ENCODE peak calls at places on chromosome 14, in seven cellular contexts. M is H9, T is mesendoderm, O is trophoblast cell, L is IMR-90, V is mesenchymal stem cell, I is H1. R is an unnamed sample.

GRCh38 chr14:69335421-69335820 is 62.7 kb downstream of the ERH start:
- DNase-seq in M (no peak), L (peak; percentile 33), T (no peak), V (no peak), O (peak; percentile 6), I (no peak), R (no peak)

GRCh38 chr14:51562816-51563215 is 88.9 kb upstream of the FRMD6 start:
- DNase-seq in L (peak; percentile 68), I (no peak), T (no peak), O (peak; percentile 81), M (no peak), V (peak; percentile 68), R (no peak)

GRCh38 chr14:66746316-66747006 is 238.5 kb downstream of the GPHN start:
- DNase-seq in T (peak; percentile 54), L (peak; percentile 58), O (peak; percentile 21), V (peak; percentile 50), M (no peak), I (no peak), R (peak; percentile 4)

GRCh38 chr14:69235708-69236107 is 24.2 kb upstream of the GALNT16 start:
- DNase-seq in O (no peak), T (no peak), M (no peak), L (no peak), V (no peak), I (no peak), R (no peak)

GRCh38 chr14:81009339-81009738 is 53.9 kb downstream of the TSHR start:
- DNase-seq in L (no peak), V (no peak), T (no peak), M (no peak), I (no peak), O (no peak), R (no peak)

GRCh38 chr14:95519699-95520098 is 3.2 kb upstream of the SYNE3 start:
- DNase-seq in T (no peak), I (no peak), V (peak; percentile 85), M (no peak), O (peak; percentile 46), L (peak; percentile 77), R (no peak)

GRCh38 chr14:46048127-46048526 is 603.5 kb downstream of the RPL10L start:
- DNase-seq in I (peak; percentile 56), M (peak; percentile 76), O (peak; percentile 38), V (peak; percentile 76), T (peak; percentile 96), L (peak; percentile 18), R (peak; percentile 33)

GRCh38 chr14:26761532-26761931 is 163.7 kb upstream of the NOVA1 start:
- DNase-seq in M (no peak), T (no peak), O (no peak), L (no peak), I (no peak), V (no peak), R (no peak)

GRCh38 chr14:61417890-61418455 is 96.6 kb downstream of the PRKCH start:
- DNase-seq in M (no peak), L (no peak), V (no peak), I (no peak), O (no peak), T (no peak), R (no peak)

GRCh38 chr14:69005432-69006148 is 26.5 kb upstream of the ACTN1 start:
- DNase-seq in M (peak; percentile 49), T (peak; percentile 85), V (peak; percentile 97), O (peak; percentile 57), L (peak; percentile 94), I (no peak), R (peak; percentile 29)

GRCh38 chr14:63492391-63492790 is 50.8 kb downstream of the PPP2R5E start:
- DNase-seq in M (no peak), V (peak; percentile 60), T (no peak), O (peak; percentile 50), L (peak; percentile 80), I (no peak), R (no peak)

GRCh38 chr14:21112267-21112666 is 11.4 kb downstream of the TMEM253 start:
- DNase-seq in L (no peak), T (no peak), V (no peak), I (no peak), O (no peak), M (no peak), R (no peak)

GRCh38 chr14:56953884-56954283 is 143.6 kb upstream of the OTX2 start:
- DNase-seq in O (no peak), L (no peak), M (no peak), V (no peak), I (no peak), T (peak; percentile 48), R (no peak)

GRCh38 chr14:50040401-50040775 is 76.0 kb downstream of the VCPKMT start:
- DNase-seq in O (peak; percentile 79), I (no peak), V (peak; percentile 84), T (peak; percentile 55), M (no peak), L (peak; percentile 86), R (no peak)

GRCh38 chr14:72970058-72970630 is 43.9 kb downstream of the DCAF4 start:
- DNase-seq in T (no peak), M (no peak), L (no peak), I (no peak), V (no peak), O (no peak), R (no peak)

GRCh38 chr14:60349663-60350365 is 100.8 kb downstream of the PPM1A start:
- DNase-seq in I (no peak), M (peak; percentile 41), V (peak; percentile 47), T (peak; percentile 63), L (peak; percentile 56), O (peak; percentile 68), R (no peak)

GRCh38 chr14:58738189-58738836 is 100.6 kb downstream of the DACT1 start:
- DNase-seq in O (peak; percentile 12), T (no peak), V (peak; percentile 95), I (no peak), L (peak; percentile 96), M (no peak), R (no peak)

GRCh38 chr14:59202031-59202430 is 13.6 kb downstream of the DAAM1 start:
- DNase-seq in M (no peak), T (no peak), V (no peak), I (no peak), O (no peak), L (no peak), R (no peak)

GRCh38 chr14:75513911-75514672 is 8.2 kb upstream of the BATF start:
- DNase-seq in M (no peak), T (no peak), V (no peak), L (no peak), I (no peak), O (no peak), R (no peak)

GRCh38 chr14:36070056-36071043 is 106.2 kb downstream of the PTCSC3 start:
- DNase-seq in M (peak; percentile 78), O (peak; percentile 91), I (peak; percentile 44), T (peak; percentile 76), V (peak; percentile 70), L (peak; percentile 64), R (peak; percentile 56)

GRCh38 chr14:50875359-50876090 is 3.7 kb downstream of the ABHD12B start:
- DNase-seq in L (peak; percentile 54), M (no peak), I (no peak), V (no peak), T (no peak), O (no peak), R (no peak)

GRCh38 chr14:39731912-39732311 is 299.7 kb upstream of the FBXO33 start:
- DNase-seq in O (peak; percentile 30), L (no peak), M (no peak), T (peak; percentile 53), I (no peak), V (no peak), R (no peak)

GRCh38 chr14:67622675-67623074 is 3.0 kb downstream of the ARG2 start:
- DNase-seq in M (peak; percentile 73), V (peak; percentile 94), L (peak; percentile 85), O (peak; percentile 20), I (no peak), T (peak; percentile 97), R (peak; percentile 29)

GRCh38 chr14:55641290-55641689 is 61.3 kb downstream of the KTN1 start:
- DNase-seq in O (no peak), T (no peak), V (no peak), L (no peak), M (no peak), I (no peak), R (no peak)

GRCh38 chr14:26887842-26888241 is 290.0 kb upstream of the NOVA1 start:
- DNase-seq in V (no peak), I (no peak), M (no peak), L (no peak), T (no peak), O (no peak), R (no peak)

DNA sequence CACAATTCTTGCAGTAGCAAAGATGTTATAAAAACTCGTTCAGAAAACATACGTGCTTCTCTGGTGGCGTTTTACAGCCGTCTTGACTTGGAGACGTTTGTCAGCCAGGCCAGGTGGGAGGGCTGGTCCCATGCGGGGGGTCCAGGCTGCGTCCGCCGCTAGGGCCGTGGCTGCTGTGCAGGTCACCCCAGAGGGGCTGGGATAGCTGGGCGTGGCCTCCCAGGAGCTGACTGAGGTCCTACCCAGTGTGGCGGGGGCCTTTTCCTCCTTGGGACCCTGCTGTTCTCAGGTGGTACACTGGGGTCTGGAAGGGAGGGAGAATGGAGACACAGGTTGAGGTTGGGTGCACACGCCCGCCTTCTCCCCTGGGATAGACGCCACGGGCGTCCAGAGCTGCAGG is 25.2 kb downstream of the MTA1 start:
- DNase-seq in V (no peak), O (no peak), I (no peak), M (no peak), L (no peak), T (no peak), R (no peak)
- H2AK5ac ChIP-seq in V (no peak overlapping the region), O (no peak overlapping the region), I (no peak overlapping the region), M (no peak overlapping the region), L (no peak overlapping the region), T (no peak overlapping the region), R (no peak overlapping the region)

GRCh38 chr14:79180656-79181055 is 1010.5 kb downstream of the NRXN3 start:
- DNase-seq in M (no peak), I (no peak), L (no peak), T (no peak), V (no peak), O (no peak), R (no peak)
- H3K18ac ChIP-seq in M (no peak overlapping the region), I (no peak overlapping the region), L (no peak overlapping the region), T (no peak overlapping the region), V (no peak overlapping the region), O (no peak overlapping the region), R (no peak overlapping the region)

GRCh38 chr14:33493329-33493728 is 457.5 kb downstream of the EGLN3 start:
- DNase-seq in I (no peak), O (no peak), V (no peak), M (no peak), T (no peak), L (no peak), R (no peak)
- H2BK5ac ChIP-seq in I (peak overlapping the region; percentile 62), O (no peak overlapping the region), V (no peak overlapping the region), M (no peak overlapping the region), T (no peak overlapping the region), L (no peak overlapping the region), R (no peak overlapping the region)

DNA sequence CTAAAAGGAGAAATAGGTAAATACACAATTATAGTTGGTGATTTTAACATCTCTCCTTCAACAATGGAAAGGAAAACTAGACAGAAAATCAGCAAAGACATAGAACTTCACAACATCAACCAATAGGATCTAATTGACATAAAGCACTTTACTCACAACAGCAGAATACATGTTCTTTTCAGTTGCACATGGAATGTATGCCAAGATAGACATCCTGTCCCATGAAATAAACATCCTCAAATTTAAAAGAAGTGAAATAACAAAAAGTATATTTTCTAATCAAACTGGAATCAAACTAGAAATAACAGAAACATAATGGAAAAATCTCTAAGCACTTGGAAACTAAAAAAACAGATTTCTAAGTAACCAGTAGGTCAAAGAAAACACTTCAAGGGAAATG is 296.2 kb upstream of the RGS6 start:
- DNase-seq in T (no peak), O (no peak), M (no peak), I (no peak), V (no peak), L (no peak), R (no peak)
- H2AK5ac ChIP-seq in T (no peak overlapping the region), O (no peak overlapping the region), M (no peak overlapping the region), I (no peak overlapping the region), V (no peak overlapping the region), L (no peak overlapping the region), R (no peak overlapping the region)